ENCODE peak calls at places on chromosomes 3 and 15, in six cellular contexts. Y is germinal center, L is GM03348, A is HTR-8/SVneo, E is T-helper 2 cell, C is HL-60. B is an unnamed sample.

GRCh38 chr3:22117751-22118346 is 366.8 kb upstream of the ZNF385D start:
- DNase-seq in L (peak), E (no peak), A (no peak), C (no peak), Y (peak), B (no peak)

GRCh38 chr3:13501527-13501926 is 21.4 kb downstream of the HDAC11 start:
- DNase-seq in C (no peak), A (no peak), L (no peak), E (no peak), Y (no peak), B (no peak)

GRCh38 chr3:189260556-189261493 is 89.1 kb downstream of the TPRG1 start:
- DNase-seq in L (peak), Y (no peak), C (no peak), E (no peak), A (no peak), B (no peak)

GRCh38 chr3:20668411-20668810 is 482.4 kb upstream of the SGO1 start:
- DNase-seq in C (no peak), Y (no peak), A (no peak), E (no peak), L (no peak), B (no peak)

GRCh38 chr3:176579741-176580185 is 617.5 kb downstream of the TBL1XR1 start:
- DNase-seq in C (no peak), L (peak), A (no peak), E (no peak), Y (no peak), B (no peak)

GRCh38 chr15:75104804-75105557 is 81.6 kb downstream of the PPCDC start:
- DNase-seq in L (peak), E (peak), C (peak), A (peak), Y (peak), B (no peak)

GRCh38 chr3:119981386-119981785 is 112.9 kb downstream of the GSK3B start:
- DNase-seq in E (no peak), Y (no peak), A (no peak), C (no peak), L (no peak), B (no peak)

GRCh38 chr15:82111918-82112317 is 66.1 kb upstream of the MEX3B start:
- DNase-seq in C (no peak), A (no peak), Y (no peak), L (peak), E (no peak), B (no peak)